ENCODE peak calls at places on chromosomes 6 and 20, in nine cellular contexts. X is left ventricle myocardium inferior, Y is breast epithelium, M is right atrium auricular region, O is NT2/D1, J is lung, R is uterus, Z is gastrocnemius medialis, C is upper lobe of right lung. U is an unnamed sample. For H3K4me1 and H3K36me3, the result is how much of the 10 kb centered on the place peaks cover.

GRCh38 chr6:167662881-167663205 is 163.9 kb upstream of the AFDN start:
- DNase-seq in X (no peak), Y (no peak), M (no peak), O (no peak), J (no peak), R (no peak), Z (no peak), C (no peak), U (no peak)

GRCh38 chr6:144768676-144769599 is 483.8 kb downstream of the UTRN start:
- DNase-seq in X (no peak), Y (no peak), M (no peak), O (no peak), J (no peak), R (no peak), Z (no peak), C (no peak), U (no peak)

GRCh38 chr20:6492396-6493055 is 275.0 kb upstream of the BMP2 start:
- DNase-seq in X (no peak), Y (no peak), M (no peak), O (peak), J (no peak), R (no peak), Z (no peak), C (no peak), U (no peak)

GRCh38 chr6:142700032-142700431 is 244.9 kb downstream of the HIVEP2 start:
- DNase-seq in X (no peak), Y (no peak), M (no peak), O (no peak), J (no peak), R (no peak), Z (no peak), C (no peak), U (no peak)

GRCh38 chr20:48350291-48350988 is 477.4 kb downstream of the PREX1 start:
- DNase-seq in X (no peak), Y (no peak), M (no peak), O (peak), J (no peak), R (no peak), Z (no peak), C (no peak), U (no peak)

GRCh38 chr6:21079468-21080048 is 514.0 kb upstream of the SOX4 start:
- DNase-seq in X (no peak), Y (no peak), M (no peak), O (no peak), J (no peak), R (no peak), Z (no peak), C (no peak), U (no peak)

GRCh38 chr20:39829255-39829654 is 859.8 kb downstream of the MAFB start:
- DNase-seq in X (peak), Y (no peak), M (no peak), O (peak), J (no peak), R (no peak), Z (no peak), C (no peak), U (no peak)

GRCh38 chr6:41940759-41941279 is 789 bp downstream of the CCND3 start:
- DNase-seq in X (peak), Y (no peak), M (peak), O (no peak), J (peak), R (peak), Z (peak), C (peak), U (peak)

GRCh38 chr6:148426317-148426977 is 83.8 kb downstream of the SASH1 start:
- DNase-seq in X (no peak), Y (no peak), M (no peak), O (no peak), J (no peak), R (no peak), Z (no peak), C (no peak), U (no peak)

DNA sequence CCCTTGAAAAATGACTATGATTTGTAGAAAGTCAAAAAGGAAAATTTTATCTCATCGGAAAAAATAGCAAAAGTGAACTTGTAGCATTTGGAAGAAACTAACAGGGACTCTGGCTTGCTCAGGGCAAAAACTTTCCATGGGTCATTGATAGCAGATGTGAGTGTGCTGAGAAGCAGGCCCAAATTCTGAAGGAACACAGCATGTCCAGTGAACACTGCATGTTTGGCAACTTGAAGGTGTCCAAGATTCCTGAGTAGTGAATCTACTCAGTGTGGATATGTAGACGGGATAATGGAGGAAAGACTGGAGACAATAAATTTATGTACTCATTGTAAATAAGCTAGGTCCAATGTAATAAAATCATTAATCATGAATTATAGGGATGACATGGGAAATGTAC is 8.2 kb downstream of the SLC17A2 start:
- DNase-seq in X (no peak), Y (no peak), M (peak), O (no peak), J (no peak), R (peak), Z (no peak), C (no peak), U (no peak)
- H3K4me1 ChIP-seq in X (under half), Y (under half), M (under half), O (under half), J (under half), R (under half), Z (under half), C (under half), U (under half)

GRCh38 chr6:7235712-7236311 is 77.2 kb downstream of the SSR1 start:
- DNase-seq in X (no peak), Y (peak), M (no peak), O (no peak), J (no peak), R (no peak), Z (peak), C (no peak), U (no peak)
- H3K36me3 ChIP-seq in X (under half), Y (under half), M (under half), O (half or more), J (under half), R (under half), Z (under half), C (under half), U (half or more)

GRCh38 chr20:44646641-44647274 is 4.7 kb downstream of the ADA start:
- DNase-seq in X (no peak), Y (no peak), M (no peak), O (no peak), J (no peak), R (no peak), Z (no peak), C (no peak), U (no peak)

GRCh38 chr20:44649976-44650375 is 1.5 kb downstream of the ADA start:
- DNase-seq in X (no peak), Y (no peak), M (no peak), O (no peak), J (no peak), R (no peak), Z (no peak), C (no peak), U (no peak)

GRCh38 chr20:44646023-44646640 is 5.4 kb downstream of the ADA start:
- DNase-seq in X (no peak), Y (no peak), M (no peak), O (no peak), J (no peak), R (no peak), Z (no peak), C (no peak), U (peak)

GRCh38 chr20:44648579-44648978 is 2.9 kb downstream of the ADA start:
- DNase-seq in X (no peak), Y (no peak), M (no peak), O (no peak), J (no peak), R (no peak), Z (no peak), C (no peak), U (no peak)

DNA sequence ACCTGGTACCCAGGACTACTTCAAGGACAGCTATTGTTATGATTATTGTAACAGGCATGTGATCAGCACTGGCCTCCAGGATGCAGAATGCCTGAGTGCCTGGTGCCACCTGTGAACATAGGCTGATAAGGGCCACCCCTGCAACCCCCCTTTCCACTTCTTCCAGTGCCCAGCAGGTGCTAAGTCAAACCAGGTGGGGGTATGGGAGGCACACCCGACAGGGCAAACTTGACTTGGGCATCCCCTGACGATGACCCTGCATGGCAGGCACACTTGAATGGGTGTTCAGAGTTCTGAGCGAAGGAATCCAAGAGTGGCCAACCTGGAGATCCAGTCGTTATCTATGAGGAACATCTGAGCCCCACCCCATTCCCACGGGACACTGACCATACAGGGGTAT is 3.4 kb downstream of the ADA start:
- DNase-seq in X (no peak), Y (no peak), M (no peak), O (no peak), J (no peak), R (no peak), Z (no peak), C (no peak), U (no peak)
- H3K4me1 ChIP-seq in X (half or more), Y (under half), M (half or more), O (under half), J (under half), R (under half), Z (under half), C (under half), U (half or more)

DNA sequence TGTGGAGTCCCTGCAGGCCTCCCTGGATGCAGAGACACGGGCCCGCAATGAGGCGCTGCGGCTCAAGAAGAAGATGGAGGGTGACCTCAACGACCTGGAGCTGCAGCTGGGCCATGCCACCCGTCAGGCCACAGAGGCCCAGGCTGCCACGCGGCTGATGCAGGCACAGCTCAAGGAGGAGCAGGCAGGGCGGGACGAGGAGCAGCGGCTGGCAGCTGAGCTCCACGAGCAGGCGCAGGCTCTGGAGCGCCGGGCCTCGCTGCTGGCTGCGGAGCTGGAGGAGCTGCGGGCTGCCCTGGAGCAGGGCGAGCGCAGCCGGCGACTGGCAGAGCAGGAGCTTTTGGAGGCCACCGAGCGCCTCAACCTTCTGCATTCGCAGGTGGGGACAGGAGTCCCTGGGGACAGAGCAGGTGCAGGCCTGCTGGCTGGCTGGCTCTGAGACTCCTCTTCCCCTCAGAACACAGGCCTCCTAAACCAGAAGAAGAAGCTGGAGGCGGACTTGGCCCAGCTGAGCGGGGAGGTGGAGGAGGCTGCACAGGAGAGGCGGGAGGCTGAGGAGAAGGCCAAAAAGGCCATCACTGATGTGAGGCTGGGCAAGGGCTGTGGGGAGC is 44.7 kb downstream of the MYH7B start:
- DNase-seq in X (peak), Y (no peak), M (no peak), O (no peak), J (no peak), R (no peak), Z (no peak), C (no peak), U (no peak)
- H3K36me3 ChIP-seq in X (half or more), Y (under half), M (half or more), O (half or more), J (under half), R (under half), Z (half or more), C (half or more), U (under half)

GRCh38 chr20:11159728-11160127 is 485.9 kb upstream of the JAG1 start:
- DNase-seq in X (no peak), Y (peak), M (no peak), O (no peak), J (no peak), R (no peak), Z (no peak), C (no peak), U (no peak)
- H3K4me1 ChIP-seq in X (under half), Y (under half), M (under half), O (under half), J (under half), R (under half), Z (under half), C (under half), U (under half)

DNA sequence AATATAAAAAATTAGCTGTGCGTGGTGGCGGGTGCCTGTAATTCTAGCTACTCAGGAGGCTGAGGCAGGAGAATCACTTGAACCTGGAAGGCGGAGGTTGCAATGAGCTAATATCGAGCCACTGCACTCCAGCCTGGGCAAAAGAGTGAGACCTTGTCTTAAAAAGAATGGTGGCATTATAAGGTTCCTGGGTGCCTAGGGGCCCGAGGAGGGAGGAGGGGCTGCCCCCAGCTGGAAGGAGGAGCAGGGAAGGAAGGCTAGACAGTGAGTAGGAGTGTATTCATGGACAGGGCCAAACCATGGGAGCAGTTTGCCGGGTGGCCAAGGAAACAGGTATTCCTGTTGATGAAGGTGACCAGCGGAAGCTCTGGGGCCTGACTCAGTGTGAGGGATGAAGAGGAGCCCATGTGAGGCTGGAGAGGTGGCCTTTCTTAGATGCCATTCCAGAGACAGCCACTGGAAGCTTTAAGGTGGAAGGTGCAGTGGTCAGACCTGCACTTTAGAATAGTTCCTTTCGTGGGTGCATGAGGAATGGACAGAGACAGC is 24.2 kb downstream of the MANBAL start:
- DNase-seq in X (no peak), Y (no peak), M (no peak), O (no peak), J (no peak), R (no peak), Z (no peak), C (no peak), U (no peak)
- H3K36me3 ChIP-seq in X (under half), Y (under half), M (under half), O (half or more), J (under half), R (under half), Z (under half), C (under half), U (under half)

U was measured in naive thymus-derived CD4-positive, alpha-beta T cell.